ENCODE peak calls at places on chromosomes 4 and X, in eight cellular contexts. B is hepatocyte; F is CD8-positive, alpha-beta T cell; W is OCI-LY7; S is AG04450; K is fibroblast of mammary gland; Q is GM12878; V is A549. X is an unnamed sample.

GRCh38 chrX:38036471-38036870 is 30.1 kb downstream of the SYTL5 start:
- DNase-seq in S (no peak), V (no peak), F (no peak), B (no peak), K (peak), W (no peak), Q (no peak), X (no peak)

GRCh38 chrX:40097492-40098263 is at the start of gene BCOR:
- DNase-seq in W (peak), F (peak), B (peak), K (no peak), Q (no peak), V (peak), S (no peak), X (no peak)

GRCh38 chrX:100674705-100675104 is 30.7 kb downstream of the SRPX2 start:
- DNase-seq in V (no peak), S (no peak), Q (no peak), F (no peak), B (no peak), W (peak), K (no peak), X (no peak)

GRCh38 chrX:129534816-129535578 is 5.1 kb upstream of the OCRL start:
- DNase-seq in V (no peak), W (no peak), B (no peak), S (no peak), K (peak), F (no peak), Q (no peak), X (peak)

GRCh38 chrX:10769696-10770619 is 149.6 kb upstream of the MID1 start:
- DNase-seq in W (no peak), Q (no peak), F (no peak), K (peak), B (peak), S (peak), V (no peak), X (peak)

GRCh38 chrX:69031181-69031580 is 134.1 kb downstream of the PJA1 start:
- DNase-seq in W (no peak), B (no peak), F (no peak), K (peak), S (no peak), Q (no peak), V (no peak), X (no peak)

GRCh38 chrX:110992611-110993010 is 103.4 kb upstream of the PAK3 start:
- DNase-seq in K (peak), S (no peak), Q (no peak), W (peak), V (peak), F (peak), B (peak), X (peak)

GRCh38 chr4:71711044-71711984 is 72.6 kb downstream of the GC start:
- DNase-seq in W (no peak), V (no peak), F (no peak), K (no peak), Q (no peak), S (no peak), B (peak), X (no peak)

GRCh38 chrX:39869846-39870601 is 227.7 kb downstream of the BCOR start:
- DNase-seq in W (no peak), K (peak), S (no peak), B (no peak), V (peak), Q (no peak), F (peak), X (peak)

GRCh38 chr4:98663226-98664006 is 5.0 kb upstream of the TSPAN5 start:
- DNase-seq in S (no peak), W (no peak), K (no peak), B (no peak), Q (peak), V (no peak), F (peak), X (peak)

GRCh38 chr4:113447695-113448265 is 313.8 kb downstream of the CAMK2D start:
- DNase-seq in B (no peak), V (no peak), K (no peak), Q (no peak), W (no peak), S (no peak), F (no peak), X (no peak)

GRCh38 chr4:182593413-182593812 is 323.8 kb downstream of the DCTD start:
- DNase-seq in W (no peak), B (no peak), F (no peak), S (no peak), Q (no peak), K (no peak), V (no peak), X (no peak)

GRCh38 chr4:42865572-42866189 is 26.8 kb upstream of the GRXCR1 start:
- DNase-seq in Q (no peak), V (peak), W (peak), K (peak), S (no peak), B (peak), F (peak), X (peak)

GRCh38 chrX:40172169-40172979 is 74.6 kb upstream of the BCOR start:
- DNase-seq in K (peak), Q (no peak), W (peak), V (no peak), S (no peak), F (no peak), B (peak), X (no peak)

GRCh38 chr4:176805155-176805554 is 12.4 kb upstream of the VEGFC start:
- DNase-seq in S (no peak), F (no peak), V (no peak), Q (no peak), K (peak), B (no peak), W (no peak), X (peak)

GRCh38 chrX:78124304-78124703 is 15.1 kb downstream of the TAF9B start:
- DNase-seq in Q (no peak), K (no peak), V (no peak), F (no peak), S (no peak), B (no peak), W (no peak), X (no peak)

GRCh38 chrX:11210397-11210796 is 82.8 kb upstream of the AMELX start:
- DNase-seq in V (no peak), B (no peak), K (peak), Q (no peak), W (no peak), F (no peak), S (no peak), X (no peak)

GRCh38 chr4:52659016-52659721 is at the start of gene USP46:
- DNase-seq in F (peak), S (peak), K (peak), B (peak), Q (no peak), W (peak), V (peak), X (peak)

GRCh38 chr4:169000315-169000714 is 9.7 kb downstream of the CBR4 start:
- DNase-seq in B (no peak), Q (no peak), W (no peak), K (no peak), F (no peak), S (no peak), V (no peak), X (no peak)

GRCh38 chr4:102533348-102533747 is 32.2 kb downstream of the NFKB1 start:
- DNase-seq in B (no peak), V (no peak), S (no peak), K (no peak), F (no peak), Q (no peak), W (no peak), X (no peak)

GRCh38 chrX:39936886-39937770 is 160.6 kb downstream of the BCOR start:
- DNase-seq in S (no peak), V (no peak), B (no peak), Q (peak), W (no peak), K (no peak), F (no peak), X (no peak)

GRCh38 chrX:72020204-72020603 is 109.6 kb downstream of the NHSL2 start:
- DNase-seq in W (no peak), B (no peak), S (no peak), F (no peak), Q (no peak), K (peak), V (no peak), X (no peak)

GRCh38 chr4:139556735-139557505 is 901 bp upstream of the SETD7 start:
- DNase-seq in V (peak), B (peak), Q (no peak), W (peak), K (no peak), S (no peak), F (peak), X (peak)

GRCh38 chr4:139555705-139556070 is 331 bp downstream of the SETD7 start:
- DNase-seq in F (no peak), V (no peak), Q (no peak), S (no peak), W (no peak), K (no peak), B (peak), X (no peak)

GRCh38 chr4:139557506-139558110 is 1.6 kb upstream of the SETD7 start:
- DNase-seq in S (no peak), F (no peak), V (no peak), Q (no peak), K (no peak), W (peak), B (no peak), X (no peak)

GRCh38 chr4:139555073-139555704 is 830 bp downstream of the SETD7 start:
- DNase-seq in W (peak), B (peak), K (peak), F (peak), S (peak), Q (no peak), V (peak), X (peak)

DNA sequence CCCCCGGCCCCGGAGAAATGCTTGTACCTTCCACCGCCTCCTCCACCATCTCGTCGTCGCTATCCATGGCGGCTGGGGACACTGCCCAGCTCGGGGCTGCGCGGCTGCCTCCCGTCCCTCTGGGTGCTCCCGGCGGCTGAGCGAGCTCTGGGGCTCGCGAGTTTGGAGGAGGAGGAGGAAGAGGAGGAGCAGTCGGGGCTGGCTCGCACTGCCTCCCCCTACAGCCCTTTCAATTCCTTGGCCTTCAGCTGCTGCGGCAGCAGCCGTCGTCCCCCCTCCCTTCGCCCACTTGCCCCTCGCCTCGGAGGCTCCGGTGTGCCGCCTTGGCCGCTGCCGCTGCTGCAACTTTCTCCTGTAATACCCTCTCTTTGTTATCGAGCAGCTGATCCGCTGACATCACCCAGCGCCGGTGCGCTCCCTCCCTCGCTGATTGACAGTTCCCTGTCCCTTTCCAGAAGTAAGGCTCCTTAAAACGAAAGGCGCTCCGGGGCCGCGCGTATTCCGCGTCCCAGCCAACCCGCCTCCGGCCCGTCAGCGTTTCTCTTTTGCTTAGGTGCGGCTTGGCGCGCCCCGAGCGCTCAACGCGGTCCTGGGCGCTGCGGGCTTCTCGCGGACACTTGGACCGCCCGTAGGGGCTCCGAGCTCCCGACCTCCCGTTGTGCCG is at the start of gene SETD7:
- DNase-seq in K (peak), Q (no peak), S (no peak), V (peak), W (peak), F (peak), B (peak), X (peak)
- TF ChIP-seq CTCF in K (peak), Q (no peak), S (no peak), V (no peak), W (no peak), F (no peak), B (no peak), X (no peak)

GRCh38 chrX:12977761-12978204 is 2.9 kb downstream of the TMSB4X start:
- DNase-seq in S (no peak), Q (no peak), V (no peak), W (no peak), B (no peak), K (no peak), F (no peak), X (peak)
- H3K4me3 ChIP-seq in S (peak), Q (peak), V (peak), W (peak), B (peak), K (peak), F (peak), X (no peak)

DNA sequence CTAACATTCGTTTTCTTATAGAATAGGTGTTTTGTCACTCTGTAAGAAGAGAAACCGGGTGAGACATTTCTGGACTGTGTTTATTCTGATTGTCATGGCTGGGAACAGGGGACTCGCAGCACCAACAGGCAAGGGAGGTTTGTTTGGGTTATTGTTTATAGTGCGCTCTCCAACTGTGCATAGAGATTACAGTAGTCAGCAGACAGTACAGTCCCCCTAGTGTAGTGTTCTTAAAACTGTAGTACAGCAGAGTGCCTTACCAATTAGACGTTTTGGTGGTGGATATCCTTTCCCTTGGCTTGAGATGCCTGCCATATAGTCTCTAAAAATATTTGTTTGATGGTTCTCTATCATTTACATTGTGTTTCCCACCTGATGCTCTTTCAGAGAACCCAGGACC is 782 bp upstream of the RNF150 start:
- DNase-seq in K (no peak), S (no peak), B (peak), Q (no peak), F (no peak), V (no peak), W (no peak), X (no peak)
- TF ChIP-seq CTCF in K (no peak), S (peak), B (no peak), Q (no peak), F (no peak), V (no peak), W (no peak), X (no peak)

DNA sequence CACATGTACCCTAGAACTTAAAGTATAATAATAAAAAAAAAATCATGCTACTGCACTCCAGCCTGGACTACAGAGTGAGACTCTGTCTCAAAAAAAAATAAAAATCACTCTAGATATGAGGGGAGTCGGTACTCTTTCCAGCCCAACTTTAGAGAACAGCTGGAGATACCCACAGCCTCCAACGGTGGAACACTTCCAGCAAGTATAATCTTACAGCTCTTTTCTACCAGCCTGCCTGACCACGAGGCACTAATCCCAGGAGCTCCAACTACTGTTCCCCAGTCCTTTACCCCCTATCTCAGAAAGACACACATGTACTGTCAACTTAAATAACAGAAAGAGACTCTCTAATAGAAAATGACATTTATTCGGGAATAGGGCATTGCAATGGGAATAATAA is 46.8 kb downstream of the STEEP1 start:
- DNase-seq in F (no peak), Q (no peak), W (no peak), K (no peak), B (no peak), S (no peak), V (no peak), X (no peak)
- H3K4me3 ChIP-seq in F (no peak), Q (no peak), W (no peak), K (no peak), B (no peak), S (no peak), V (no peak), X (no peak)

GRCh38 chr4:60805500-60806313 is 394.4 kb upstream of the ADGRL3 start:
- DNase-seq in V (no peak), W (peak), S (no peak), K (peak), Q (no peak), F (no peak), B (peak), X (peak)
- TF ChIP-seq CTCF in V (no peak), W (peak), S (peak), K (peak), Q (peak), F (no peak), B (peak), X (peak)

DNA sequence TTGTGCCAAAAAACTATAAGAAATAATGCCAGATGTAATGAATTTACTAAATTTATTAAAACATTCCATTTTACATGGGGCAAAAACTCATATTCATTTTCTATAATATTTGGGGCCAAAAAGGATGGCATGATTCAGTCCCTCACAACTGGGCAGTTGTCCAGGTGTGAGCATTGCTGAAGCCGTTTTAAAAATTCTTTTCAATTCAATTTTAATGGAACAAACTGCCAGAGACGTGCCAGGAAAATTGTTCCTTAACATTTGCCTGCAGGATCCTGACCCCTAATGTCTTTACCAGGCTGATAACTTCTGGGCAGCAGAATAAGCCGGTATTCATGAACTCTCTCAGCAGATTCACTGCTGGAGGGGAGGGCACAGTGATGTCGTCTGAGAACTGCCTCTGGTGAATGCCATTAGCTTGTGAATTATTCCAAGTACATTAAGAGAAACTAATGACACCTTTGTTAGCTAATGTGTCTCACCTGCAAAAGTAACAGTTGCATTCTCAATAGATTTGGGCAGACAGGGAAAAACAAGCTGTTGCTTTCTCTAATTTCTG is 1445.1 kb upstream of the TENM3 start:
- DNase-seq in V (no peak), B (no peak), F (no peak), Q (no peak), S (no peak), W (no peak), K (no peak), X (no peak)
- H3K4me3 ChIP-seq in V (no peak), B (no peak), F (no peak), Q (no peak), S (no peak), W (no peak), K (no peak), X (no peak)

GRCh38 chr4:76435689-76436176 is 704 bp downstream of the SHROOM3 start:
- DNase-seq in S (no peak), B (no peak), F (no peak), K (no peak), V (no peak), Q (no peak), W (no peak), X (no peak)
- TF ChIP-seq CTCF in S (no peak), B (peak), F (no peak), K (no peak), V (no peak), Q (no peak), W (no peak), X (no peak)

X was measured in bronchial epithelial cell.